ENCODE peak calls at places on chromosomes 2 and 18, in nine cellular contexts. One of them, this sample, is unnamed.

GRCh38 chr18:45874501-45875184 is 49.2 kb downstream of the SIGLEC15 start:
- DNase-seq in breast epithelium: no peak
- DNase-seq in RWPE1: no peak
- DNase-seq in upper lobe of right lung: no peak
- DNase-seq in A549: no peak
- DNase-seq in lower lobe of right lung: no peak
- DNase-seq in epithelial cell of prostate: no peak
- DNase-seq in IMR-90: peak; percentile 24
- DNase-seq in fibroblast of lung: peak; percentile 56
- DNase-seq in this sample: no peak

GRCh38 chr2:188265315-188265714 is 26.4 kb upstream of the GULP1 start:
- DNase-seq in breast epithelium: no peak
- DNase-seq in RWPE1: no peak
- DNase-seq in upper lobe of right lung: no peak
- DNase-seq in A549: no peak
- DNase-seq in lower lobe of right lung: no peak
- DNase-seq in epithelial cell of prostate: no peak
- DNase-seq in IMR-90: no peak
- DNase-seq in fibroblast of lung: no peak
- DNase-seq in this sample: no peak

GRCh38 chr2:233098615-233099014 is 38.5 kb downstream of the INPP5D start:
- DNase-seq in breast epithelium: no peak
- DNase-seq in RWPE1: no peak
- DNase-seq in upper lobe of right lung: peak; percentile 61
- DNase-seq in A549: no peak
- DNase-seq in lower lobe of right lung: no peak
- DNase-seq in epithelial cell of prostate: no peak
- DNase-seq in IMR-90: peak; percentile 5
- DNase-seq in fibroblast of lung: no peak
- DNase-seq in this sample: no peak

GRCh38 chr2:202555354-202555753 is 79.4 kb upstream of the FAM117B start:
- DNase-seq in breast epithelium: no peak
- DNase-seq in RWPE1: no peak
- DNase-seq in upper lobe of right lung: no peak
- DNase-seq in A549: no peak
- DNase-seq in lower lobe of right lung: no peak
- DNase-seq in epithelial cell of prostate: no peak
- DNase-seq in IMR-90: no peak
- DNase-seq in fibroblast of lung: no peak
- DNase-seq in this sample: no peak

GRCh38 chr2:7075834-7076233 is 158.6 kb downstream of the RNF144A start:
- DNase-seq in breast epithelium: no peak
- DNase-seq in RWPE1: no peak
- DNase-seq in upper lobe of right lung: no peak
- DNase-seq in A549: no peak
- DNase-seq in lower lobe of right lung: no peak
- DNase-seq in epithelial cell of prostate: no peak
- DNase-seq in IMR-90: no peak
- DNase-seq in fibroblast of lung: no peak
- DNase-seq in this sample: no peak

GRCh38 chr2:99970292-99970868 is 172.0 kb downstream of the AFF3 start:
- DNase-seq in breast epithelium: no peak
- DNase-seq in RWPE1: no peak
- DNase-seq in upper lobe of right lung: no peak
- DNase-seq in A549: no peak
- DNase-seq in lower lobe of right lung: no peak
- DNase-seq in epithelial cell of prostate: no peak
- DNase-seq in IMR-90: peak; percentile 58
- DNase-seq in fibroblast of lung: peak; percentile 54
- DNase-seq in this sample: no peak

GRCh38 chr18:37419272-37419671 is 146.3 kb downstream of the CELF4 start:
- DNase-seq in breast epithelium: no peak
- DNase-seq in RWPE1: peak; percentile 72
- DNase-seq in upper lobe of right lung: no peak
- DNase-seq in A549: peak; percentile 42
- DNase-seq in lower lobe of right lung: no peak
- DNase-seq in epithelial cell of prostate: no peak
- DNase-seq in IMR-90: peak; percentile 12
- DNase-seq in fibroblast of lung: peak; percentile 69
- DNase-seq in this sample: no peak

GRCh38 chr18:78625895-78626294 is 353.7 kb upstream of the SALL3 start:
- DNase-seq in breast epithelium: no peak
- DNase-seq in RWPE1: no peak
- DNase-seq in upper lobe of right lung: no peak
- DNase-seq in A549: no peak
- DNase-seq in lower lobe of right lung: no peak
- DNase-seq in epithelial cell of prostate: no peak
- DNase-seq in IMR-90: no peak
- DNase-seq in fibroblast of lung: no peak
- DNase-seq in this sample: no peak

GRCh38 chr2:200466703-200467418 is 43.0 kb downstream of the KCTD18 start:
- DNase-seq in breast epithelium: no peak
- DNase-seq in RWPE1: no peak
- DNase-seq in upper lobe of right lung: no peak
- DNase-seq in A549: no peak
- DNase-seq in lower lobe of right lung: no peak
- DNase-seq in epithelial cell of prostate: no peak
- DNase-seq in IMR-90: peak; percentile 56
- DNase-seq in fibroblast of lung: no peak
- DNase-seq in this sample: no peak

GRCh38 chr2:20617892-20618467 is 32.9 kb downstream of the HS1BP3 start:
- DNase-seq in breast epithelium: peak; percentile 84
- DNase-seq in RWPE1: peak; percentile 86
- DNase-seq in upper lobe of right lung: peak; percentile 96
- DNase-seq in A549: peak; percentile 95
- DNase-seq in lower lobe of right lung: peak; percentile 97
- DNase-seq in epithelial cell of prostate: peak; percentile 33
- DNase-seq in IMR-90: peak; percentile 100
- DNase-seq in fibroblast of lung: peak; percentile 97
- DNase-seq in this sample: peak; percentile 96

GRCh38 chr2:23452853-23453420 is 68.0 kb downstream of the KLHL29 start:
- DNase-seq in breast epithelium: peak; percentile 84
- DNase-seq in RWPE1: no peak
- DNase-seq in upper lobe of right lung: no peak
- DNase-seq in A549: no peak
- DNase-seq in lower lobe of right lung: no peak
- DNase-seq in epithelial cell of prostate: no peak
- DNase-seq in IMR-90: peak; percentile 47
- DNase-seq in fibroblast of lung: peak; percentile 79
- DNase-seq in this sample: no peak

GRCh38 chr18:59502899-59503245 is 143.8 kb upstream of the LMAN1 start:
- DNase-seq in breast epithelium: no peak
- DNase-seq in RWPE1: no peak
- DNase-seq in upper lobe of right lung: no peak
- DNase-seq in A549: no peak
- DNase-seq in lower lobe of right lung: no peak
- DNase-seq in epithelial cell of prostate: no peak
- DNase-seq in IMR-90: no peak
- DNase-seq in fibroblast of lung: no peak
- DNase-seq in this sample: no peak

GRCh38 chr2:215713393-215713792 is 277.5 kb upstream of the FN1 start:
- DNase-seq in breast epithelium: no peak
- DNase-seq in RWPE1: no peak
- DNase-seq in upper lobe of right lung: no peak
- DNase-seq in A549: peak; percentile 42
- DNase-seq in lower lobe of right lung: no peak
- DNase-seq in epithelial cell of prostate: no peak
- DNase-seq in IMR-90: peak; percentile 90
- DNase-seq in fibroblast of lung: peak; percentile 89
- DNase-seq in this sample: no peak

DNA sequence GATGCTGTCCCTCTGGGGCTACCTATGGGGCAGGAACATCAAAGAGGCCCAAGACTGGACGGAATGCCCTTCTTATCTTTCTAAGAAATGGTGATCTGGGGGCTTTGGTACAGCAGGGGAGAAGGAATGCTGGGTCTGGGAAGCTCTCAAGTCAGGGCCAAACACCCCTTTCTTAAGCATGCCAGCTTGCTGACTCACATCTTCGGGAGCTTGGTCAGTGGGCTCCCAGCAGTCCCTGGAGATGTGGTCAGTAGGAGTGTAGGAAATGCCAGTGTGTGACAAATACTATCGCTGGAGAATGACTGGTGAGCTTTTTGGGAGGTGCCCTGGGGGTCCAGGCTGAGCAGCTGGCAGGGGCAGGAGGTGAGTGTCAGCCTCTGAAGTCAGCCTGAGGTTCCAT is 105.0 kb upstream of the CDC42EP3 start:
- DNase-seq in breast epithelium: no peak
- DNase-seq in RWPE1: peak; percentile 79
- DNase-seq in upper lobe of right lung: no peak
- DNase-seq in A549: peak; percentile 60
- DNase-seq in lower lobe of right lung: no peak
- DNase-seq in epithelial cell of prostate: no peak
- DNase-seq in IMR-90: peak; percentile 93
- DNase-seq in fibroblast of lung: peak; percentile 99
- DNase-seq in this sample: no peak
- H3K27ac ChIP-seq in breast epithelium: peak overlapping the region; percentile 76
- H3K27ac ChIP-seq in RWPE1: peak overlapping the region; percentile 93
- H3K27ac ChIP-seq in upper lobe of right lung: no peak overlapping the region
- H3K27ac ChIP-seq in A549: peak overlapping the region; percentile 64
- H3K27ac ChIP-seq in lower lobe of right lung: no peak overlapping the region
- H3K27ac ChIP-seq in epithelial cell of prostate: peak overlapping the region; percentile 71
- H3K27ac ChIP-seq in IMR-90: peak overlapping the region; percentile 69
- H3K27ac ChIP-seq in fibroblast of lung: peak overlapping the region; percentile 63
- H3K27ac ChIP-seq in this sample: no peak overlapping the region

DNA sequence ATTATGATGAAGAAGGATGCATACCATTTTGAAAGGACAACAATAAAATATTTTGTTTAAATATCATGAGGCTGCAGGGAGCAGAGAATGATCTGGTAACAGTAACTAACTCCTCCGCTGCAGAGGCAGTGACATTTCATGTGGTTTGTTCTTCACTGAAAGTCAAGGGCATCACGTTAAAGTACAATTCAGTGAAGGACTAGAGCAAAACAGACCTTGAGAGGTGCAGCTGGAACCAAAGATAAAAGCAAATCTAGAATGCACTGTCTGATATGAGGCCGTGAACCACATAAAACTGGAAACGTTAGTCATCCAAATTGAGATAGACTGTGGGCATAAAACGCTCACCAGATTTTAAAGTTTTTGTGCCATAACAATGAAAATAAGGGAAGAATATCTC is 522.9 kb upstream of the TNP1 start:
- DNase-seq in breast epithelium: no peak
- DNase-seq in RWPE1: no peak
- DNase-seq in upper lobe of right lung: no peak
- DNase-seq in A549: no peak
- DNase-seq in lower lobe of right lung: no peak
- DNase-seq in epithelial cell of prostate: no peak
- DNase-seq in IMR-90: no peak
- DNase-seq in fibroblast of lung: no peak
- DNase-seq in this sample: no peak
- H3K27ac ChIP-seq in breast epithelium: no peak overlapping the region
- H3K27ac ChIP-seq in RWPE1: no peak overlapping the region
- H3K27ac ChIP-seq in upper lobe of right lung: no peak overlapping the region
- H3K27ac ChIP-seq in A549: no peak overlapping the region
- H3K27ac ChIP-seq in lower lobe of right lung: no peak overlapping the region
- H3K27ac ChIP-seq in epithelial cell of prostate: no peak overlapping the region
- H3K27ac ChIP-seq in IMR-90: peak overlapping the region; percentile 79
- H3K27ac ChIP-seq in fibroblast of lung: no peak overlapping the region
- H3K27ac ChIP-seq in this sample: no peak overlapping the region

DNA sequence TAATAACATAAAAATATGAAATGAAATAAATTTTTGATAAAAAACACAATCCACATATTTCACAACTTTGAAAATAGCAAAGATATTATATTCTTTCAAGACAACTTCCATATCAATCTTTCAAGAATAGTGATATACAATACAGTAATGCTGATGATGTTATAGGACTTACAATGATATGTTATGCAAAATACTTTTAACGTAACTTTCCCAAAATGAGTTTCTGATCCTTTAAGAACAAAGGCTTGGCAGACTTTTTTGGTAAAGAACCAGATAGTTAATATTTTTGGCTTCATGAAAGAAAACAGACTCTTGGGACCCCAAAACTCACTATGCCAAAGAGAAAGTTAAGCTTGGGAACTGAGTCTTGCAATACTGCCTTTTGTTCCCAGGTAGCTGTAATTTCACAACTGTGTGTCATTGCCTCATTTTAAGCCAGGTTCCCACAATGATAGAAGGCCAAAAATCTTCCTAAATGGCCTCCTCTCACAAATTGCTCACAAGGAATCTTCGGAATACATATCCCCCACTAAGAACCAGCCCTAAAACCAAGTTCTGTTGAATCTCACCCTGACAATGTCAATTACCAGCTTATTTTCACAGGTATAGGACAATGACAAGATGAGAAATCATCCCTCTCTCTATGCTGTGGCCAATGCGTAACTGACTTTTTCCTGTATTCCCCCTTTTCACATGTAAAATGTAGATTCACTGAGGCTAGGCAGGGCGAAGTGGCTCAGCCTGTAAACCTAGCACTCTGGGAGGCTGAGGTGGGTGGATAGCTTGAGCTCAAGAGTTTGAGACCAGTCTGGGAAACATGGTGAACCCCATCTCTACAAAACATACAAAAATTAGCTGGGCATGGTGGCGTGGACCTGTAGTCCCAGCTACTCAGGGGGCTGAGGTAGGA is 54.8 kb upstream of the STRN start:
- DNase-seq in breast epithelium: no peak
- DNase-seq in RWPE1: no peak
- DNase-seq in upper lobe of right lung: no peak
- DNase-seq in A549: no peak
- DNase-seq in lower lobe of right lung: no peak
- DNase-seq in epithelial cell of prostate: no peak
- DNase-seq in IMR-90: peak; percentile 39
- DNase-seq in fibroblast of lung: peak; percentile 6
- DNase-seq in this sample: no peak
- H3K27ac ChIP-seq in breast epithelium: peak overlapping the region; percentile 67
- H3K27ac ChIP-seq in RWPE1: no peak overlapping the region
- H3K27ac ChIP-seq in upper lobe of right lung: peak overlapping the region; percentile 32
- H3K27ac ChIP-seq in A549: no peak overlapping the region
- H3K27ac ChIP-seq in lower lobe of right lung: peak overlapping the region; percentile 59
- H3K27ac ChIP-seq in epithelial cell of prostate: no peak overlapping the region
- H3K27ac ChIP-seq in IMR-90: peak overlapping the region; percentile 47
- H3K27ac ChIP-seq in fibroblast of lung: peak overlapping the region; percentile 85
- H3K27ac ChIP-seq in this sample: no peak overlapping the region

DNA sequence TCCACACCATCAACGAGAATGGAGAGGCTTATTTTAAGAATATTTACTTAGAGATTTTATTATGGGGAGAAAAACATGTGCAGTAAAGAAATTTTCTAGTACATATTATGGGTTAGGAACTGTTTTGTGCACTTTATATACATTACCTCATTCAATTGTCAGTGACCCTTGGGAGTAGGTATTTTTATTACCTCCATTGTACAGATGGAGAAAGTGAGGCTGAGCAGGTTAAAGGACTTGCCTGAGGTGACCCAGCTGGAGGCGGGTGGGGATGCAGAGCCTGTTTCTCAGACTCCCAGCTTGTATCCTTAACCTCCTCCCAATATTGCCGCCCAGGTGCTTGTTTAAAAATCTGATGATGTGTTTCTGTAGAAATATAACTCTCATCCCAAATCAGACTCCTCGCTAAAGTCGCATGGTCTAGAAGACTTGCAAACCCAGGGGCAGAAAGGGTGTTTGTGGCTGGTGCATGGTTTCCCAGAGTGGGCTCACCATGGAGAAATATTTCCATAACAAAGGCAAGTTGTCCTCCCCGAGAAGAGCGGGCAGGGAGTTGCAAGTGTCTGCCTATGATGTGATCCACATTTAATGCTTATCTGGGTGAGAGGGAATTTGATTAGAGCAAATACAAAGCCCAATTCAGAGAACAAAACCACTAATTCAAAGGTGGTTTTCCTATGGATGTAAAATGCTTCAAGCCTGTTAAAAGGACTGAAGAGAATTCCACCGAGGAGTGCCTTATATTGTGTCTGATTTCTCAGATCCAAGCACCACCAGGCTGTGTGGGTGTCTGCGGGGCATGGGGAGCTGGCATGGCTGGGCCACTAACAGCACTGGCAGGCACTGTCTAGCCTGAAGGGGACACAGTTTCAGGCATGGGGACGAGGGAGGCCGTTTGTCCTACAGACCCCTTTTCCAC is 357.0 kb downstream of the HRH4 start:
- DNase-seq in breast epithelium: no peak
- DNase-seq in RWPE1: no peak
- DNase-seq in upper lobe of right lung: no peak
- DNase-seq in A549: no peak
- DNase-seq in lower lobe of right lung: no peak
- DNase-seq in epithelial cell of prostate: no peak
- DNase-seq in IMR-90: no peak
- DNase-seq in fibroblast of lung: no peak
- DNase-seq in this sample: no peak
- H3K27ac ChIP-seq in breast epithelium: no peak overlapping the region
- H3K27ac ChIP-seq in RWPE1: no peak overlapping the region
- H3K27ac ChIP-seq in upper lobe of right lung: no peak overlapping the region
- H3K27ac ChIP-seq in A549: no peak overlapping the region
- H3K27ac ChIP-seq in lower lobe of right lung: no peak overlapping the region
- H3K27ac ChIP-seq in epithelial cell of prostate: no peak overlapping the region
- H3K27ac ChIP-seq in IMR-90: no peak overlapping the region
- H3K27ac ChIP-seq in fibroblast of lung: no peak overlapping the region
- H3K27ac ChIP-seq in this sample: no peak overlapping the region